ENCODE peak calls at places on chromosome 15, in nine cellular contexts. U, T, J, V, B, O, C, N and K are unnamed samples.

GRCh38 chr15:88719654-88720053 is 80.8 kb downstream of the ISG20 start:
- DNase-seq in U (no peak), T (no peak), J (no peak), V (no peak), B (no peak), O (no peak), C (no peak), N (no peak), K (no peak)

GRCh38 chr15:71545223-71545760 is 265.1 kb upstream of the NR2E3 start:
- DNase-seq in U (no peak), T (no peak), J (no peak), V (no peak), B (no peak), O (no peak), C (no peak), N (no peak), K (no peak)

GRCh38 chr15:69424748-69425413 is 10.7 kb downstream of the KIF23 start:
- DNase-seq in U (no peak), T (no peak), J (no peak), V (no peak), B (no peak), O (no peak), C (no peak), N (no peak), K (no peak)

GRCh38 chr15:100170280-100170654 is 171.5 kb downstream of the ADAMTS17 start:
- DNase-seq in U (no peak), T (peak), J (no peak), V (no peak), B (no peak), O (no peak), C (no peak), N (no peak), K (no peak)

GRCh38 chr15:91853501-91853967 is at the start of gene SLCO3A1:
- DNase-seq in U (peak), T (peak), J (peak), V (peak), B (peak), O (peak), C (no peak), N (peak), K (peak)

GRCh38 chr15:34334676-34335075 is 2.9 kb downstream of the SLC12A6 start:
- DNase-seq in U (no peak), T (no peak), J (no peak), V (no peak), B (no peak), O (no peak), C (no peak), N (no peak), K (no peak)

GRCh38 chr15:68618339-68619302 is 39.8 kb downstream of the CORO2B start:
- DNase-seq in U (peak), T (no peak), J (no peak), V (no peak), B (no peak), O (no peak), C (no peak), N (no peak), K (no peak)

GRCh38 chr15:78838480-78838879 is 27.2 kb upstream of the ADAMTS7 start:
- DNase-seq in U (no peak), T (no peak), J (no peak), V (no peak), B (no peak), O (no peak), C (no peak), N (no peak), K (no peak)

GRCh38 chr15:78024141-78024567 is 53.4 kb downstream of the TBC1D2B start:
- DNase-seq in U (no peak), T (no peak), J (no peak), V (peak), B (no peak), O (no peak), C (no peak), N (no peak), K (no peak)

GRCh38 chr15:41407341-41407740 is 5.0 kb upstream of the NDUFAF1 start:
- DNase-seq in U (no peak), T (no peak), J (no peak), V (no peak), B (no peak), O (no peak), C (no peak), N (no peak), K (no peak)